ENCODE peak calls at places on chromosome 14, in ten cellular contexts. E, V, X, P, T, N, D, S, G and J are unnamed samples. For H3K4me1, the result is how much of the 10 kb centered on the place peaks cover.

GRCh38 chr14:75561013-75561432 is 17.4 kb upstream of the FLVCR2 start:
- DNase-seq in E (peak), V (peak), X (peak), P (peak), T (peak), N (peak), D (peak), S (peak), G (peak), J (peak)

GRCh38 chr14:96255501-96256366 is at the start of gene BDKRB1:
- DNase-seq in E (peak), V (no peak), X (no peak), P (no peak), T (no peak), N (peak), D (no peak), S (no peak), G (no peak), J (no peak)

GRCh38 chr14:22131749-22132476 is 457.1 kb downstream of the DAD1 start:
- DNase-seq in E (no peak), V (no peak), X (no peak), P (no peak), T (peak), N (no peak), D (no peak), S (no peak), G (no peak), J (no peak)

GRCh38 chr14:77663289-77663688 is 44.5 kb downstream of the ALKBH1 start:
- DNase-seq in E (peak), V (no peak), X (peak), P (no peak), T (no peak), N (no peak), D (no peak), S (no peak), G (no peak), J (no peak)

GRCh38 chr14:69117020-69117767 is 35.7 kb downstream of the DCAF5 start:
- DNase-seq in E (no peak), V (no peak), X (no peak), P (no peak), T (no peak), N (no peak), D (no peak), S (no peak), G (no peak), J (no peak)

GRCh38 chr14:68705741-68706283 is 87.1 kb downstream of the ZFP36L1 start:
- DNase-seq in E (no peak), V (peak), X (no peak), P (no peak), T (no peak), N (no peak), D (no peak), S (no peak), G (no peak), J (no peak)

GRCh38 chr14:75492832-75493579 is 29.3 kb upstream of the BATF start:
- DNase-seq in E (no peak), V (no peak), X (no peak), P (no peak), T (no peak), N (no peak), D (no peak), S (no peak), G (no peak), J (no peak)

GRCh38 chr14:103705158-103705523 is 10.1 kb downstream of the XRCC3 start:
- DNase-seq in E (no peak), V (peak), X (peak), P (peak), T (no peak), N (no peak), D (peak), S (no peak), G (no peak), J (peak)

GRCh38 chr14:92598549-92598905 is 84.9 kb downstream of the RIN3 start:
- DNase-seq in E (no peak), V (no peak), X (no peak), P (no peak), T (no peak), N (no peak), D (no peak), S (no peak), G (no peak), J (no peak)

GRCh38 chr14:103097994-103098957 is 3.8 kb downstream of the EXOC3L4 start:
- DNase-seq in E (no peak), V (no peak), X (peak), P (peak), T (no peak), N (no peak), D (no peak), S (no peak), G (no peak), J (no peak)

GRCh38 chr14:70771781-70772212 is 37.5 kb downstream of the MAP3K9 start:
- DNase-seq in E (peak), V (no peak), X (no peak), P (no peak), T (no peak), N (peak), D (no peak), S (no peak), G (no peak), J (peak)

GRCh38 chr14:76718306-76719075 is 42.8 kb upstream of the VASH1 start:
- DNase-seq in E (no peak), V (no peak), X (no peak), P (no peak), T (no peak), N (no peak), D (no peak), S (no peak), G (no peak), J (no peak)

DNA sequence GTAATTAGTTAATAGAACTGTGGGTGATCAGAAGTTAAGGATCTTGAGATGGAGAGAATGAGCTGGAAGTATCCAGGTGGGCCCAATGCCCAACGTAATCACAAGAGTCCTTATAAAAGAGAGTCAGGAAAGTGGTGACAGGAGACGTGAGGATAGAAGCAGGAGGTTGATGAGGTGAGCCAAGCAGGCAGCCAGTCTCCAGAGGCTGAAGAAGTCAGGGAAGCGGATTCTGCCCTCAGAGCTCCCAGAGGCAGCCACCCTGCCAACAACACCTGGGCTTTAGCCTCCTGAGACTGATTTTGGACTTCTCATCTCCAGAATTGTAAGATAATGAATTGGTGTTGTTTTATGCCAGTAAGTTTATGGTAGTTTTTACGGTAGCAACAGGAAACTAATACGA is 10.1 kb upstream of the SAV1 start:
- DNase-seq in E (no peak), V (no peak), X (no peak), P (no peak), T (no peak), N (no peak), D (no peak), S (no peak), G (no peak), J (no peak)
- H3K4me3 ChIP-seq in E (no peak), V (no peak), X (no peak), P (no peak), T (no peak), N (no peak), D (no peak), S (no peak), G (peak), J (no peak)

GRCh38 chr14:98993818-98994217 is 278.2 kb downstream of the BCL11B start:
- DNase-seq in E (no peak), V (no peak), X (no peak), P (no peak), T (no peak), N (no peak), D (no peak), S (no peak), G (no peak), J (no peak)
- H3K4me1 ChIP-seq in E (under half), V (under half), X (under half), P (under half), T (under half), N (under half), D (under half), S (under half), G (under half), J (under half)

DNA sequence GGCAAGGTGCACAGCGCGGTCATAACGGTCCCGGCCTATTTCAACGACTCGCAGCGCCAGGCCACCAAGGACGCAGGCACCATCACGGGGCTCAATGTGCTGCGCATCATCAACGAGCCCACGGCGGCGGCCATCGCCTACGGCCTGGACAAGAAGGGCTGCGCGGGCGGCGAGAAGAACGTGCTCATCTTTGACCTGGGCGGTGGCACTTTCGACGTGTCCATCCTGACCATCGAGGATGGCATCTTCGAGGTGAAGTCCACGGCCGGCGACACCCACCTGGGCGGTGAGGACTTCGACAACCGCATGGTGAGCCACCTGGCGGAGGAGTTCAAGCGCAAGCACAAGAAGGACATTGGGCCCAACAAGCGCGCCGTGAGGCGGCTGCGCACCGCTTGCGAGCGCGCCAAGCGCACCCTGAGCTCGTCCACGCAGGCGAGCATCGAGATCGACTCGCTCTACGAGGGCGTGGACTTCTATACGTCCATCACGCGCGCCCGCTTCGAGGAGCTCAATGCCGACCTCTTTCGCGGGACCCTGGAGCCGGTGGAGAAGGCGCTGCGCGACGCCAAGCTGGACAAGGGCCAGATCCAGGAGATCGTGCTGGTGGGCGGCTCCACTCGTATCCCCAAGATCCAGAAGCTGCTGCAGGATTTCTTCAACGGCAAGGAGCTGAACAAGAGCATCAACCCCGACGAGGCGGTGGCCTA is 875 bp downstream of the HSPA2 start:
- DNase-seq in E (peak), V (peak), X (no peak), P (peak), T (peak), N (no peak), D (peak), S (no peak), G (no peak), J (peak)
- H3K4me3 ChIP-seq in E (peak), V (peak), X (no peak), P (peak), T (peak), N (peak), D (peak), S (peak), G (no peak), J (peak)

GRCh38 chr14:35121887-35122695 is at the start of the genes PPP2R3C and PRORP:
- DNase-seq in E (peak), V (peak), X (peak), P (peak), T (peak), N (peak), D (peak), S (peak), G (peak), J (peak)
- H3K4me1 ChIP-seq in E (under half), V (under half), X (under half), P (under half), T (under half), N (under half), D (under half), S (under half), G (under half), J (under half)

GRCh38 chr14:38209572-38210159 is 2.0 kb downstream of the SSTR1 start:
- DNase-seq in E (peak), V (peak), X (no peak), P (peak), T (no peak), N (no peak), D (peak), S (no peak), G (no peak), J (no peak)

GRCh38 chr14:38210168-38210567 is 2.5 kb downstream of the SSTR1 start:
- DNase-seq in E (peak), V (no peak), X (peak), P (peak), T (peak), N (no peak), D (peak), S (no peak), G (no peak), J (no peak)

GRCh38 chr14:38208825-38209562 is 1.3 kb downstream of the SSTR1 start:
- DNase-seq in E (peak), V (no peak), X (peak), P (peak), T (no peak), N (peak), D (peak), S (no peak), G (no peak), J (peak)

GRCh38 chr14:38211258-38211735 is 3.6 kb downstream of the SSTR1 start:
- DNase-seq in E (no peak), V (no peak), X (peak), P (peak), T (no peak), N (no peak), D (no peak), S (no peak), G (no peak), J (no peak)

GRCh38 chr14:38210587-38211257 is 3.0 kb downstream of the SSTR1 start:
- DNase-seq in E (peak), V (no peak), X (peak), P (peak), T (peak), N (peak), D (no peak), S (no peak), G (no peak), J (peak)
- H3K4me3 ChIP-seq in E (peak), V (peak), X (peak), P (peak), T (no peak), N (peak), D (peak), S (no peak), G (no peak), J (peak)

GRCh38 chr14:98006008-98006407 is 1208.8 kb downstream of the VRK1 start:
- DNase-seq in E (no peak), V (no peak), X (no peak), P (no peak), T (no peak), N (no peak), D (no peak), S (no peak), G (no peak), J (no peak)
- H3K4me1 ChIP-seq in E (under half), V (under half), X (under half), P (under half), T (under half), N (under half), D (under half), S (under half), G (under half), J (under half)

DNA sequence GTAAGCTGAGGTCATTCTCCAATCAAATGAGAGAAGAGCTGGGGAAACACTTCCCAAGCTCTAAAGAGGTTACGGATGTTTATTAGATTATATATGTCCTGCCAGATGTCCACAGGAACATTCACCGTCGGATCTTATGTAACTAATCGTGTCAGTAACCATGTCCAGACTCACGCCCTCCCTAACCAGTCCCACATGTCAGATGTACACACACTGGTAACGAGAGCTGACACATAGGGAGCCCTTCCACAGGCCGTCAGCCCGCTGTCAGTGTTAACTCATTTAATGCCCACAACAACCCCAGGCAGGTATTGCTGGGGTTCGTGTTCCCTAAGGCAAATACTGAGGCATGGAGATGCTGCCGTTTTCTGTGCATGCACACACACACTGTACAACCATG is 223.7 kb upstream of the RTL1 start:
- DNase-seq in E (no peak), V (peak), X (no peak), P (no peak), T (no peak), N (peak), D (no peak), S (no peak), G (no peak), J (no peak)
- H3K4me3 ChIP-seq in E (no peak), V (no peak), X (no peak), P (no peak), T (no peak), N (no peak), D (no peak), S (no peak), G (no peak), J (no peak)